ENCODE peak calls at places on chromosomes 6 and 20, in four cellular contexts. U, P, M and W are unnamed samples.

GRCh38 chr6:41586564-41586963 is 40.4 kb downstream of the FOXP4 start:
- DNase-seq in U (no peak), M (no peak), P (no peak), W (no peak)

GRCh38 chr20:51574248-51575033 is 31.9 kb upstream of the NFATC2 start:
- DNase-seq in M (no peak), U (no peak), P (no peak), W (no peak)

GRCh38 chr6:162404926-162405325 is 322.6 kb downstream of the PRKN start:
- DNase-seq in U (peak), P (no peak), M (no peak), W (no peak)

GRCh38 chr6:166621114-166621540 is 5.9 kb downstream of the RPS6KA2 start:
- DNase-seq in P (peak), U (no peak), M (no peak), W (peak)

GRCh38 chr6:29834564-29835436 is 7.2 kb downstream of the HLA-G start:
- DNase-seq in P (peak), M (no peak), U (peak), W (peak)

GRCh38 chr20:1823421-1823892 is 71.8 kb upstream of the SIRPA start:
- DNase-seq in M (no peak), P (no peak), U (no peak), W (no peak)

GRCh38 chr6:4670824-4671409 is 105.3 kb upstream of the CDYL start:
- DNase-seq in M (no peak), P (peak), U (no peak), W (peak)

GRCh38 chr6:27544612-27545260 is 71.8 kb upstream of the ZNF184 start:
- DNase-seq in M (peak), U (no peak), P (no peak), W (peak)

GRCh38 chr6:388202-388903 is 3.2 kb upstream of the IRF4 start:
- DNase-seq in M (no peak), U (peak), P (no peak), W (peak)

GRCh38 chr6:102204336-102204735 is 810.8 kb downstream of the GRIK2 start:
- DNase-seq in P (no peak), U (no peak), M (no peak), W (no peak)

GRCh38 chr6:46015119-46015968 is at the start of gene CLIC5:
- DNase-seq in U (no peak), M (no peak), P (peak), W (no peak)

GRCh38 chr6:132300323-132300949 is 100.8 kb downstream of the MOXD1 start:
- DNase-seq in P (no peak), U (peak), M (peak), W (peak)

GRCh38 chr6:71766796-71767195 is 119.6 kb upstream of the RIMS1 start:
- DNase-seq in P (no peak), M (no peak), U (no peak), W (no peak)
- TF ChIP-seq CTCF in P (no peak), M (no peak), U (no peak), W (no peak)

DNA sequence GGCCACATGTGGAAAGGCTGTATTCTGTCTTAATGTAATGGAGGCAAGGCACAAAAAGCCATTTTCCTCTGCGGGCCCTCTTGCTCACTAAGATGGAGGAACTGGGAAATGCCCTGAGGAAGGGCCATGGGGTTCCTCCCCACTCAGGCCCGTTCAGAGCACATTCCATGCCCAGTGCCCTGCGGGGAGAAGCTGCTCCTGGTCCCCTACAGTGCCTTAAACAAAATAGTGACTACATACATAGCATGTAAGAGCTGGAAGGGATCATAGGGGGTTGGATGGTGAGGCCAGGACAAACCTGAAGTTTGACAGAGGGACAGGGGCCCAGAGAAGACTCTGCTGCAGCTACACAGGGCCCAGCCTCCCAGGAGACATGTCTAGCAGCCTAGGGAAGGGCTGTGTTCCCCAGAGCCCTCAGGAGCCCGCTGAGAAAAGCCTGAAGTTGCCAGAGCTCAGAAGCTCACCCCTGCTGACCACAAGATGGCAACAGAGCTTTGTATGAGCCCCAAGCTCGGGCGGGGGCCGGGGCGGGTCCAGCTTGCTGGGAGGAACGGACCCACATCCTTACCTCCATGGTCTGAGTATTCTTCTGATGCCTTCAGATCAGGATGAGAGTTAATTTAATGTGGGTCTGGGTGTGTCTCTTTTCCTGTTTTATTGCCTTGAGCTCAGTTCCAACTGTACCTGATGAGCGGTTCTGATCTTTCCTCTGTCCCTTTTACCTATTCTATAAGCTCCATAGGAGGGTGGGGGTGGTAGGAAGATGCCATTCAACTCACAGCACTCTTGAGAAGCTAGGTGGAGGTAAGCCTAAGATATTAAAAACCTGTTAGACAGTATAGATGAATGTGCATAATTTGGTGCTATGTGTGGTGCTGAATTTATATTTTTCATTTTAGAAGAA is 242.9 kb downstream of the CDC5L start:
- DNase-seq in M (peak), P (no peak), U (peak), W (peak)
- TF ChIP-seq CTCF in M (peak), P (no peak), U (peak), W (peak)

GRCh38 chr6:42996513-42996912 is 12.1 kb downstream of the PPP2R5D start:
- DNase-seq in U (peak), P (no peak), M (no peak), W (no peak)
- TF ChIP-seq CTCF in U (no peak), P (no peak), M (no peak), W (no peak)

DNA sequence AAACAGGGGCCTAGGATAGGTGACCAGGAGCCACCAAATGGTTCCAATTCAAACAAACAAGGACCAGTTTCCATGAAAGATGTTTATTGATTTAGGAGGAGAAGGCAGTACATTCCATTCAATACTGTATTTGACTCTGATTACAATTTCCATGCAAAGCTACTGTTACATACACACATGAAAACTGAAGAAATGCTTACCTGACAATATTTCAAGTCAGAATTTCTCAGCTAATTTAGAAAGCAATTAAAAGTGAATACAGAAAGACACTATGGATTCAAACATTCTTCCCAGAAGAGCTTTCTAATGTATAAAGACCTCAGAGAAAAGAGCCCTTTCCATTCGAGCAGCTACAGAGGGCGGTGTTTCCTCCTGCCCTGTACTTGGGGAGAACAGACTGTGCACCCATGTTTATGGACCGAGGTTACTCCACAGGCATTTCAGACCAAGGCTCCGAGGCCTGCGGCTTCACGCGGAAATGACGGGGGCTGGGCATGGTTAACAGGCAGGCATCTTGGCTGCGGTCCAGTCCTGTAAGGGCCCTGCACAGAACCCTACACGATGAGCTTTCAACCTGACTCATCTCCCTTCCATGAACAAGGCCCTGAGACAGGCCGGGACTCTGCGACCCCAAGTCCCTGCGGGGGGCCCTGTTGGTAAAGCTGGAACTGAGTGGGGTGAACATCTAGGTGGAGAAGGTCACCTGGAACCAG is 25.7 kb upstream of the TCFL5 start:
- DNase-seq in M (peak), U (peak), P (no peak), W (no peak)
- TF ChIP-seq CTCF in M (peak), U (no peak), P (no peak), W (no peak)

DNA sequence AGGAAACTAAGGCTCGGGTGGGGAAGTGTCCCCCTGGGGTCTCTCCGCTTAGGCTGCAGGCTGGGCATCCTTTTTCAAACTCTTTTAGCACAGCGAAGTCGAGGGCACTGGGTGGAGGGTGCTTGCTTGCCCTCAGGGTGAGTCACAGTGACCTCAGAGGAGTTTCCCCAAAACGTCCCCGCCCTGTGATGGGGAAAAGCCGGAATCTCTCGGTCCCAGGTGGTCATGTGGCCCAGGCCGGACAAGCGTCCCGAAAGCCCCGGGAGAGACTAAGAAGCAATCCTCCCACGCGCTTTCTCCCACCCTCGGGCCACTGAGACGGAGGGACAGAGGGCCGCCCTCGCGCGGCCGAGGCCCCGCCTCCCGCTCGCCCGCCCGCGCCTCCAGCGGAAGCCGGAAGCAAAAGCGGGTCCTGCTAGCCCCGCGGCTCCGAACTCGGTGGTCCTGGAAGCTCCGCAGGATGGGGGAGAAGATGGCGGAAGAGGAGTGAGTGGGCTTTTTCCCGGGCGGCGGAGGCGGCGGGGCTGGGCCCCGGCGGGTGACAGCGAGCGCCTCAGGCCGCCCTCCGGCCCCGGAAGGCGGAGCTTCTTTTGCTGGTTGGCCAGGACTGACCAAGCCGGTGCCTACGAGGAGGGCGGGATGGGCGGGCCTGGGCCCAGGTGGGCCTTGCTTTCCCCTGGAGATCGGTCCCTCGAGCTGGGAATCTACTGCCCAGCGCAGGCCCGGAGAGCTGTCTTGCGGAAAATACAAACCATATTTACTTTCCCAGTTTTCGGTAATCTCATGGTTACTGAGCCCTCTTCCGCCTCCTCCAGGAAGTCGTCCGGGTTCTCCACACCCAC is at the start of gene SLC9A8:
- DNase-seq in U (peak), M (peak), P (peak), W (peak)
- TF ChIP-seq CTCF in U (no peak), M (peak), P (peak), W (no peak)

DNA sequence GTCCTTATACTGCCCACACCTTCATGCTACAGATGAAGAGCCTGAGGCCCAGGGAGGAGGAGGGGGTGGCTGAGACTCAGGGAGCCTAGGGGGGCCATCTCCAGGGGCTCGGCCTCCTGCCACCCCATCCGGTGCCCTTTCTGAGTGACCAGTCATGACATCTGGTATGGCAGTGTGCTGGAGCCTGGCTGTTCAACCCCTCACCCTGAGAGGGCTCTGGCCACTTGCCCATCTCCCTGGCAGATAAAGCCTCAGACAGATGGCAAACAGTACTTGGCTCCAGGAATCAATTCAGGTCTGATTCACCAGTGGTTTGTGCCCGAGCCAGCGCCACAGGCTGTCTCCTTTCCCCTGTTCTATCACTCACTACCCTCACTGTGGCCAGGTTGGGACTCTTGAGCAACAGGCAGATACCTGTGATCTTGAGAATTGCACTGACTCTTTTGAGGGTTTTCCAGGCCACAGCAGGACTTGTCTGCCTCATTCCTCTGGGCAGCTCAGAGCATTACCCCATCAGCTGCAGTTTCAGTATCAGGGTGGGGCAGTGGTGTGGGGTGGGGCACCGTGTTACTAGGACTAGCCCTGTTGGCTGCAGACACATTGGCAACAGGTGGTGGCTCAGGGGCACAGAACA is 22.8 kb downstream of the SRSF3 start:
- DNase-seq in M (no peak), U (no peak), P (no peak), W (peak)
- TF ChIP-seq CTCF in M (no peak), U (no peak), P (no peak), W (no peak)

DNA sequence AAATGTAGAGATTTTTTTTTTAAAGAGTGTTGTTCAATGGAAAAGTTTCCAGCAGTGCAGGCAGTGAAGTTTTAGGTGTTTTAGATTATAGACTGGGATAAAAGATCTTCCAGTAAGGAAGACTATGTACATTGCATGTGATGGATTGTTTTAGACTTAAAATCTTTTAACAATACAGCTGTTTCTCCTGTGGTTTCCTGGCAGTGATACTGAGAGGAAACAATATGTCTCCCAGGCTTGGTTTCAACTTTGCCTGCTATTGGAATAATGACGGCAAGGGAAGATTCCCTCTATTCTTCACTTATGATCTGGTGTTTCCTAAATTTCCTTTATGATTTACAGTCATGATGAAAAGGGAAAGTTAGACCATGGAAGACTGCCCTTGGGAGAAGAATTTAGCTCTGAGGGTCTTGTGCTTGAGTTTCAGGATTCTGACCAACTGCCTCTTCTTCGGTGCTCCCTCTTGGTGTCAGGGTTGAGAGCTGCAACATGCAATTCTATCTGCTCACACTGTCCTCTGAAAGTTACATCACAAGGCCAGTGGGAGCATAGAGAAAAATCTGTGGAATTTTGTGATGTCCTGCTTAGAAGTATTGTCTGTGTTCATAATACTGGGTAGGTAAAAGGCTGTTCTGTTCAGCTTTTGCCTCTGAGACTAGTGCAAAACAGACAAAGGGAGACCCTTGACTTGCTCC is 262.8 kb upstream of the MAN1A1 start:
- DNase-seq in U (no peak), M (no peak), P (no peak), W (no peak)
- TF ChIP-seq CTCF in U (no peak), M (no peak), P (no peak), W (no peak)